ENCODE peak calls at places on chromosomes 5 and 9, in four cellular contexts. M is uterus, P is sigmoid colon, D is esophagus squamous epithelium. I is an unnamed sample. For H3K27me3, the result is how much of the 10 kb centered on the place peaks cover.

GRCh38 chr9:29806941-29807625 is 2233.8 kb upstream of the C9orf72 start:
- DNase-seq in M (no peak), P (no peak), D (no peak), I (no peak)

GRCh38 chr9:85872444-85872843 is 68.5 kb upstream of the NAA35 start:
- DNase-seq in M (no peak), P (no peak), D (no peak), I (no peak)

GRCh38 chr5:152246401-152246800 is 158.7 kb downstream of the NMUR2 start:
- DNase-seq in M (no peak), P (no peak), D (no peak), I (no peak)

GRCh38 chr9:21579743-21580142 is 97.6 kb upstream of the IFNE start:
- DNase-seq in M (no peak), P (no peak), D (no peak), I (no peak)

GRCh38 chr9:105242557-105242956 is 1.9 kb upstream of the SLC44A1 start:
- DNase-seq in M (no peak), P (no peak), D (no peak), I (no peak)

GRCh38 chr5:151026088-151026487 is 5.7 kb downstream of the GPX3 start:
- DNase-seq in M (no peak), P (no peak), D (no peak), I (no peak)

GRCh38 chr5:61132559-61132958 is 29.7 kb downstream of the SMIM15 start:
- DNase-seq in M (no peak), P (no peak), D (no peak), I (no peak)

GRCh38 chr5:138632900-138633489 is 57.8 kb upstream of the HSPA9 start:
- DNase-seq in M (peak), P (peak), D (no peak), I (peak)

GRCh38 chr5:123440456-123440855 is 17.3 kb upstream of the CEP120 start:
- DNase-seq in M (no peak), P (no peak), D (no peak), I (no peak)

GRCh38 chr5:44605926-44606325 is 202.8 kb upstream of the MRPS30 start:
- DNase-seq in M (no peak), P (no peak), D (no peak), I (no peak)

DNA sequence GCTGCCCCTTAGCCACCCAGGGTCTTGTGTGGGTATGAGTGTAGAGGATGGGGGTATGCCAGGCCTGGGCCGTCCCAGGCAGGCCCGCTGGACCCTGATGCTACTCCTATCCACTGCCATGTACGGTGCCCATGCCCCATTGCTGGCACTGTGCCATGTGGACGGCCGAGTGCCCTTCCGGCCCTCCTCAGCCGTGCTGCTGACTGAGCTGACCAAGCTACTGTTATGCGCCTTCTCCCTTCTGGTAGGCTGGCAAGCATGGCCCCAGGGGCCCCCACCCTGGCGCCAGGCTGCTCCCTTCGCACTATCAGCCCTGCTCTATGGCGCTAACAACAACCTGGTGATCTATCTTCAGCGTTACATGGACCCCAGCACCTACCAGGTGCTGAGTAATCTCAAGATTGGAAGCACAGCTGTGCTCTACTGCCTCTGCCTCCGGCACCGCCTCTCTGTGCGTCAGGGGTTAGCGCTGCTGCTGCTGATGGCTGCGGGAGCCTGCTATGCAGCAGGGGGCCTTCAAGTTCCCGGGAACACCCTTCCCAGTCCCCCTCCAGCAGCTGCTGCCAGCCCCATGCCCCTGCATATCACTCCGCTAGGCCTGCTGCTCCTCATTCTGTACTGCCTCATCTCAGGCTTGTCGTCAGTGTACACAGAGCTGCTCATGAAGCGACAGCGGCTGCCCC is 2.6 kb downstream of the SLC35A4 start:
- DNase-seq in M (no peak), P (no peak), D (no peak), I (peak)
- TF ChIP-seq CTCF in M (no peak), P (no peak), D (no peak), I (no peak)

GRCh38 chr5:90642706-90643229 is 84.2 kb downstream of the ADGRV1 start:
- DNase-seq in M (no peak), P (no peak), D (no peak), I (no peak)

GRCh38 chr5:90645024-90645610 is 86.5 kb downstream of the ADGRV1 start:
- DNase-seq in M (no peak), P (no peak), D (no peak), I (no peak)

GRCh38 chr5:90640484-90641059 is 82.0 kb downstream of the ADGRV1 start:
- DNase-seq in M (no peak), P (no peak), D (no peak), I (no peak)

GRCh38 chr5:90641528-90641927 is 82.9 kb downstream of the ADGRV1 start:
- DNase-seq in M (no peak), P (no peak), D (no peak), I (no peak)

GRCh38 chr5:90644132-90644531 is 85.5 kb downstream of the ADGRV1 start:
- DNase-seq in M (no peak), P (no peak), D (no peak), I (no peak)
- TF ChIP-seq POLR2A in M (no peak), P (no peak), D (no peak), I (no peak)

GRCh38 chr9:134549336-134549735 is 92.3 kb upstream of the COL5A1 start:
- DNase-seq in M (no peak), P (peak), D (no peak), I (no peak)

GRCh38 chr9:134547161-134548100 is 94.2 kb upstream of the COL5A1 start:
- DNase-seq in M (no peak), P (peak), D (no peak), I (no peak)

GRCh38 chr9:134548618-134549017 is 93.0 kb upstream of the COL5A1 start:
- DNase-seq in M (no peak), P (peak), D (no peak), I (no peak)

GRCh38 chr9:134546746-134547145 is 94.9 kb upstream of the COL5A1 start:
- DNase-seq in M (no peak), P (peak), D (no peak), I (no peak)

DNA sequence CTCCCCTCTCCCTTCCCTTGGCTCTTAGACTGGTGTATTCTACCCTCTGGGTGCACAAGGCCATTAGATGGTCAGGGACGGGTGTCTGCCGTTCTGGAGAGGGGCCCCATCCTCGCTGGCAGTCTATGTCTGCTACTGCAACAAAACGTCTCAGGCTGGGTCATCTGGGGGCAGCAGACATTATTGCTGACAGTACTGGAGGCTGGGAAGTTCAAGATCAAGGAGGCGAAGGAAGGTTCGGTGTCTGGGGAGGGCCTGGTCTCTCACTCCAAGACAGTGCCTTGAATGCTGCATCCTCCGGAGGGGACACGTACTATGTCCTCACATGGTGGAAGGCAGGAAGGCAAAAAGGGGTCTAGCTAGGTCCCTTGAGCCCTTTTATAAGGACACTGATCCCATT is 93.4 kb upstream of the COL5A1 start:
- DNase-seq in M (no peak), P (peak), D (no peak), I (no peak)
- H3K27me3 ChIP-seq in M (under half), P (under half), D (under half), I (under half)

GRCh38 chr9:130713286-130713975 is 19.9 kb downstream of the EXOSC2 start:
- DNase-seq in M (no peak), P (peak), D (no peak), I (no peak)
- TF ChIP-seq CTCF in M (no peak), P (no peak), D (no peak), I (no peak)

I was measured in Peyer's patch.